ENCODE peak calls at places on chromosomes 1 and 21, in nine cellular contexts. P is astrocyte, S is cardiac fibroblast, R is uterus, D is upper lobe of right lung, E is H1, B is AG09309, K is astrocyte of the cerebellum, F is IMR-90. A is an unnamed sample.

GRCh38 chr1:11654571-11655262 is at the start of gene FBXO44:
- DNase-seq in D (peak), E (peak), R (peak), F (no peak), S (no peak), B (no peak), K (no peak), P (no peak), A (no peak)

GRCh38 chr1:204113900-204114299 is 37.9 kb downstream of the ETNK2 start:
- DNase-seq in F (peak), P (peak), E (no peak), K (no peak), D (no peak), R (no peak), S (peak), B (no peak), A (no peak)

GRCh38 chr1:112694363-112694929 is 12.5 kb downstream of the RHOC start:
- DNase-seq in S (no peak), P (no peak), K (no peak), E (no peak), B (no peak), D (no peak), F (no peak), R (no peak), A (no peak)

GRCh38 chr1:21622466-21623315 is 46.5 kb downstream of the RAP1GAP start:
- DNase-seq in B (no peak), E (peak), P (no peak), D (peak), S (no peak), F (no peak), R (no peak), K (no peak), A (no peak)

GRCh38 chr1:208410409-208410808 is 166.2 kb upstream of the PLXNA2 start:
- DNase-seq in R (no peak), E (no peak), F (no peak), B (no peak), P (no peak), S (no peak), K (no peak), D (no peak), A (no peak)

GRCh38 chr21:25878334-25878733 is 143.6 kb downstream of the GABPA start:
- DNase-seq in B (no peak), K (no peak), F (peak), P (peak), R (no peak), D (no peak), E (no peak), S (peak), A (no peak)

GRCh38 chr1:39158330-39159086 is 46.0 kb upstream of the MACF1 start:
- DNase-seq in S (peak), B (no peak), F (peak), D (no peak), R (no peak), K (peak), E (no peak), P (peak), A (peak)

GRCh38 chr1:110555807-110556470 is 37.0 kb upstream of the KCNA10 start:
- DNase-seq in B (no peak), S (no peak), R (peak), F (no peak), K (no peak), P (no peak), D (no peak), E (no peak), A (no peak)

GRCh38 chr21:29190920-29191319 is 60.5 kb downstream of the MAP3K7CL start:
- DNase-seq in D (no peak), S (peak), P (no peak), F (peak), B (peak), E (no peak), K (no peak), R (no peak), A (no peak)

DNA sequence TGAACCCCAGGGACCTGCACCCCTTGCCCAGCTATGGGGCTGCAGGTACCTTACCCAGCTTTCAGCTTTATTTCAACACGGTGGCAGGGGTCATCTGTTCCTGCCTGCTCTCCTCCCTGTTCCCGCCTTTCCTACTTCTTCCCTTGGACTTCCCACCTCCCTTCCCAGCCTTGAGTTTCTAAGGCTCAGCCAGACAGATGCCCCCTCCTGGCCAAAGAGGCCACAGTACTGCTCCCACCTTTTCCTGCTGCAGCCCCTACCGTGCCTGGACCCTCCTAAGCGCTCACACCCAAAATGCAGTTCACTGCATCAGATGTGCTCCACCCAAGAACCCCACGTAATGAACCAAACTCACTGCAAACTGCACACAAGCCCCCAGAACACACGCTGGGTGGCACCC is 7.7 kb downstream of the NOC2L start:
- DNase-seq in B (no peak), S (no peak), R (no peak), D (no peak), P (no peak), E (no peak), F (peak), K (no peak), A (no peak)
- TF ChIP-seq CTCF in B (peak), S (peak), R (no peak), D (no peak), P (peak), E (peak), F (peak), K (peak), A (peak)

GRCh38 chr1:47996406-47997226 is 569 bp downstream of the TRABD2B start:
- DNase-seq in S (no peak), R (no peak), E (peak), D (no peak), K (no peak), B (no peak), P (no peak), F (no peak), A (no peak)
- H3K4me3 ChIP-seq in S (peak), R (peak), E (peak), D (peak), K (peak), B (peak), P (peak), F (peak), A (peak)

GRCh38 chr1:196361112-196361714 is 247.0 kb downstream of the KCNT2 start:
- DNase-seq in D (no peak), S (no peak), F (peak), B (no peak), P (peak), E (no peak), R (no peak), K (no peak), A (peak)

GRCh38 chr1:196357913-196358312 is 250.3 kb downstream of the KCNT2 start:
- DNase-seq in K (no peak), R (no peak), P (no peak), S (no peak), E (no peak), F (no peak), D (no peak), B (no peak), A (no peak)

DNA sequence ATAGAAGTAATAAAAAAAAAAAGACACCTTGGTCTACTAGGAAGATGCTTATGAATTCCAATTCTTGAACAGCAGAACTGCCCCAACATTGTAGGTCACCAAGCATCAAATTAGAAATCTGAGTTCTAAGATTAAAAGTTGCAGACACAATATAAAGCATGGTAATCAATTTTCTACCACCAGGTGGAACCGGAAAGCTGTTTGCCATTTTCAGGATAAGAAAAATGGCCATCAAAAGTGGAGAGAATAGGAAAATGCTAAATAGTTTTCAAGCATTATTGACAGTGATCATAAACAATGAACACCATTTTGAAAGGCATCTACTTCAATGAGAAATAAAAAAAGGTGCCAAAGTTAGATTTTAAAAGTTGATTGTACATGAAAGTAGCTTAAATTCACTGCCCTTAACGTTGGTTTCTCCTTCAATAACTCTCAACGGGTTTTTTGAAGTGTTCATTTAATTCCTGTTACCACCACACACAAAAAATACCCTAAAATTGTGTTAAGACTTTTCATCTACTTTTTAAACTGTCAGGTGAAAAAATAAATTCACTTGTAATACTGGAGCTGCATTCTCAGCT is 252.9 kb downstream of the KCNT2 start:
- DNase-seq in R (no peak), K (peak), F (peak), P (peak), D (no peak), B (no peak), S (peak), E (no peak), A (no peak)
- TF ChIP-seq CTCF in R (peak), K (peak), F (peak), P (peak), D (peak), B (peak), S (peak), E (no peak), A (peak)

DNA sequence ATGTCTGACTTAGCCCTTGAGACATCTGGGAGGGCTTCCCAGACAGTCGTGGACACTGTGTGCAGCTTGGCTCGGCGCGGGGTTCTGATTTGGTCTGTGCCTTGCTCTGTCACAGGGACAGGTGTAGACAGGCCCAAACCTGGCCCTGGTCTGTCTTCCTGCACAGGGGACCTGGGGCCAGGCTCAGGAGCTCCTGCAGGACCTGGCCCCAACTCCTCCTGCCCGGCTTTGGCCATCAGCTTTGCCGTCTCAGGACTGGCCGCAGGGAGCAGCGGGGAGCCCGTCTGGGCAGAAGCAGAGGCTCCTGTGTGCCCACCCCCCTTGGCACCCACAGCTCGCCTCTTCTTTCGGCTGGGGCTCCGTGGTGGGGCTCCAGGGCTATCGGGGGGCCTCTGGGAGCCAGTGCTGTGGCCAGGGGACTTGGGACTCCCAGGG is 1.7 kb downstream of the PERM1 start:
- DNase-seq in E (no peak), D (no peak), P (no peak), F (no peak), B (no peak), R (no peak), K (no peak), S (no peak), A (no peak)
- H3K4me3 ChIP-seq in E (no peak), D (no peak), P (no peak), F (no peak), B (no peak), R (no peak), K (no peak), S (no peak), A (no peak)